ENCODE peak calls at places on chromosomes 2 and 18, in four cellular contexts. J is HepG2, N is K562, I is GM12878. W is an unnamed sample.

GRCh38 chr2:208363485-208363884 is 43.1 kb upstream of the PTH2R start:
- DNase-seq in I (peak), J (no peak), N (no peak), W (no peak)

GRCh38 chr2:216619411-216620393 is 13.5 kb upstream of the IGFBP2 start:
- DNase-seq in J (peak), I (no peak), N (no peak), W (no peak)

GRCh38 chr2:229273384-229274338 is 2.6 kb upstream of the PID1 start:
- DNase-seq in I (peak), N (peak), J (peak), W (peak)

GRCh38 chr2:109663721-109664120 is 49.6 kb downstream of the SOWAHC start:
- DNase-seq in J (peak), I (no peak), N (no peak), W (no peak)

GRCh38 chr2:27638023-27638637 is 9.3 kb downstream of the GPN1 start:
- DNase-seq in I (no peak), N (no peak), J (no peak), W (no peak)

GRCh38 chr2:207594245-207594644 is 30.9 kb downstream of the METTL21A start:
- DNase-seq in J (no peak), N (no peak), I (no peak), W (no peak)

GRCh38 chr2:187684181-187684580 is 129.9 kb upstream of the TFPI start:
- DNase-seq in I (no peak), J (no peak), N (no peak), W (no peak)

GRCh38 chr18:60452424-60452823 is 79.8 kb upstream of the MC4R start:
- DNase-seq in J (no peak), N (no peak), I (no peak), W (no peak)

GRCh38 chr2:88751770-88752169 is 60.3 kb downstream of the RPIA start:
- DNase-seq in I (no peak), J (no peak), N (peak), W (no peak)

GRCh38 chr2:27049422-27050280 is 1.8 kb upstream of the AGBL5 start:
- DNase-seq in N (no peak), I (no peak), J (no peak), W (no peak)

GRCh38 chr18:61596296-61596695 is 263.1 kb downstream of the CDH20 start:
- DNase-seq in I (no peak), N (no peak), J (no peak), W (no peak)

GRCh38 chr2:100733344-100734187 is 86.4 kb upstream of the NPAS2 start:
- DNase-seq in J (peak), I (no peak), N (no peak), W (peak)

DNA sequence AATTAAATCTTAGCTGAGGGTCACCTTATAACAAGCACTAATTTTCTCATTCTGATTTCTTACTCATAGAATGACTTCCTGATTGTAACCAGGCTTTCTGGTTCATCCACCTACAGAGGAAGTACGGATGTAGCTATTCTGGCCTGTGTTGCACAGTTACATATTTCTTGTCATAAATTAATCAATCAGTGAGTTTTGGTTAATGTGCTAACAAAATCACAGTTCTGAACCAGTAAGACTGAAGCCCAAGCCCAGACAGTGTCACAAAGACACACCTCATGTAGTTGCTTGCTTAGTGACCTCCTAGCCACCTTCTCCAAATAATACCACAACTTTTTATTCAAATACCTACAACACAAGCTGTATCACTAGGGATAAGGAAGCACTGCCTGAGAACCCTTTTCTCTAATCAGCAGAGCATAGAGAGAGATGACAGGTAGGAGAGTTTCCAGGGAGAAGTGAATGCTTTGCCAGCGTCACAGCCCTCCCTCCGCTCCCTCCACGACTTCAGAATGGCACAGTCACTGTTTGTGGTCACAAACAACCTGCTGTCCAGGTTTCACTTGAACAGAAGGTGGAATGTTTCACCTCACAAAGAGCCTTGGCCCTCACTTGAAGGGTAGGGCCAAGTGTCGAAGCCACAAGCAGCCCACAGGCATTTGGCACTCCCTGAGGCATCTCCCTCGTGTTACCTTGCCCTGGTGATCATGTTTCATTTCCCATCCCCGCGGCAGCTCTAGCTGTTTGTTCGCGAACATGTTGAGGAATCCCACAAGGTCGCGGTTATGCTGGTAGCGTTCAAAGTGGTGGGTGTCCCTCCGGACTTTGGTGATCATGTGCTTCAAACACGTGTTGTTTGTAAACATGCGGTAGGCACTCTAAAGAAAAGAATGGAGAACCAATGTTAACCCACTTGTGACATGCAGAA is 120.8 kb upstream of the STK17B start:
- DNase-seq in I (no peak), J (peak), N (no peak), W (no peak)
- TF ChIP-seq CBFB in I (no peak), J (no peak), N (no peak), W (no peak)

DNA sequence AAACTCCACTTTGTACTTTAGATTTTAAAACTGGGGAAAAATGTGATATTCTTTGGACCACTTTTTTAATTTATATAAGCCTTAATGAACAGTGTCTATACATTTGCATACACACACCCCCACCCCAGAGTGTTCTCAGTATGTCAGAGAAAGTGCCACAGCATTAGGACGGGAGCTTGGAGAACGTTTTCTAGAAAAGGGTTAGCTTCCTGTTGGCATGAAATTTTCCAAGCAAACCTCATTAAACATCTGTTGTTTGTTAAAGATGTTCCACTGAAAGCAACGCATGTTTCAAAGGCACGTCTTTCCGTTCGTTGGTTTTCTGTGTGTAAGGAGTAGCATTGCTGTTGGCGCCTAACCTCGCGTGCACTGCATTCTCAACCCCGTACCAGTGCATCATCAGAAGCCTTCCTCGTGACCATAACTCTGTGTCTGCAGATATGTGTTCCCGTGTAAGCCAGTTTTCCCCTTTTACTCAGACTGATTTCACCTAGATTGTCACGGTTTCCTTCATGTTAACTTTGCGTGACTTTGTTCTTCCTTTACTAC is 228.5 kb downstream of the ALPK2 start:
- DNase-seq in I (no peak), N (no peak), J (no peak), W (no peak)
- TF ChIP-seq CBFB in I (no peak), N (no peak), J (no peak), W (no peak)

GRCh38 chr2:43174368-43175186 is 51.8 kb downstream of the ZFP36L2 start:
- DNase-seq in N (no peak), J (no peak), I (peak), W (no peak)
- TF ChIP-seq CBFB in N (no peak), J (no peak), I (no peak), W (no peak)

DNA sequence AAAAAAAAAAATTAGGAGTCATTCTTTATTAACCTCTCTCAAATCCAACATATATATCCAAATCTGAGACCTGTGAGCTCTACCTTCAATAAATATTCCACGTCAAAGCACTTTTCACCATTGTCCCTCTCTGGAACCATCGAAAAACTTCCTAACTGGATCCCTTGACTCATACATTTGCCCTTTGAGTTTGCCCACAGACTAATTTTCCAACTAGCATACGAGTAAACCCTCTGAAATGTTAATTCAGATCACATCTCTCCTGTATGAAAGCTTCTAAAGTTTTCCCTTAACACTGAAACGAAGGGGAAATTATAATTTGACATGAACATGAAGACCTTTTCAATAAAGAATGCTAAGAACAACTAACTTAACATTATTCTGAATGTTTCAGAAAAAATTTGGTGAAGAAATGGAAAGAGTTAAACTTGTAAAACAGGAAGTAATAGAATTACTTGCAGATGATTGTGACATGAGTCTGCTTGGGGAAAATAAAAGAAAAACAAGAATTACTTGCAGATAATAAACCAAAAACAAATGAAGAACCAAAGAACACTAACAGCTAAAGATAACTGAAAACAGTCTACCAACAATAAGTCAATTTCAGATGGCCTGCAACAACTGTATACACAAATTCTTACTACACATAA is 110.6 kb downstream of the C2orf74 start:
- DNase-seq in I (no peak), N (no peak), J (no peak), W (no peak)
- TF ChIP-seq CBFB in I (no peak), N (no peak), J (no peak), W (no peak)

DNA sequence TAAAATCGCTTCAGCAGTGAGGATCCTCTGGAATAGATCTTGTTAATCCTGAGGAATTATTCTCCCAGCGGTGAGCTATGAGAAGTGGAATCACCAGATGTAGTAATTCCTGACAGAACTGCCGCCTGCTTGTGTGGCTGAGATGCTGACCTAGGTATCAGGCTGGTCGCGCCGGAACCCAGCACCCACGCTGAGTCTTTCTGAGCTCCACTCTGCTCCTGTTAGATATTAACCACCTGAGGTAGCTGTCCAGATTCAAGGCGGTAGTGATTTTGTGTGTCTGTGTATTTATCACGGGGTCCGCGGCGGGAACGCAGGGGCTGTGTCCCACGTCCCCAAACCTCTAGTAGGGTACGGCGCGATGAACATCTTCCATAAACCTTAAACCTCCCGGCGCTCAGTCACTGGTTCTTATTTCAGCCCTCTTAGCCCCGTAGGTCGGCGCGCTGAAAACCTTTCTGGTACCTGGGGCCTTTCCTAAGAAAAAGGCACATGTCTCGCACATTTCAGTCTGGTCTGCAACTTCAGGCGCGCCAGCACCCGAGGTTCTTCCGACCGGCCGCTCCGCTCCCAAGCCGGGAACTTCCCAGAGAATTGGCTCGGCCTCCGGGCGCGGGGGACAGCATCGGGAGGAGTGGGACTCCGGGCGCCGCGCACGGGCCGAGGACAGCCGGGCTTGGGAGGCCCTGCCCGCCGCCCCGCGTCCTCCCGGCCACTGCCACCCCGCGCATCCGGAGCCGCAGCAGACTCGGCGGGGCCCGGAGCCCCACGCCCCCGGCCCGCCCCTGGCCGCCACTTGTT is 542 bp upstream of the CNNM3 start:
- DNase-seq in J (peak), I (no peak), N (no peak), W (no peak)
- TF ChIP-seq CBFB in J (no peak), I (no peak), N (no peak), W (no peak)

GRCh38 chr2:29108225-29108624 is 7.0 kb upstream of the CLIP4 start:
- DNase-seq in N (no peak), J (peak), I (no peak), W (no peak)
- TF ChIP-seq CBFB in N (no peak), J (no peak), I (no peak), W (no peak)

GRCh38 chr2:190717306-190717705 is 68.4 kb downstream of the NAB1 start:
- DNase-seq in J (no peak), N (no peak), I (no peak), W (no peak)

GRCh38 chr2:190720276-190720675 is 71.4 kb downstream of the NAB1 start:
- DNase-seq in J (no peak), I (no peak), N (no peak), W (no peak)

GRCh38 chr2:190720691-190721090 is 71.8 kb downstream of the NAB1 start:
- DNase-seq in N (no peak), I (no peak), J (no peak), W (no peak)

GRCh38 chr2:190717764-190718651 is 69.1 kb downstream of the NAB1 start:
- DNase-seq in J (no peak), N (no peak), I (no peak), W (no peak)

DNA sequence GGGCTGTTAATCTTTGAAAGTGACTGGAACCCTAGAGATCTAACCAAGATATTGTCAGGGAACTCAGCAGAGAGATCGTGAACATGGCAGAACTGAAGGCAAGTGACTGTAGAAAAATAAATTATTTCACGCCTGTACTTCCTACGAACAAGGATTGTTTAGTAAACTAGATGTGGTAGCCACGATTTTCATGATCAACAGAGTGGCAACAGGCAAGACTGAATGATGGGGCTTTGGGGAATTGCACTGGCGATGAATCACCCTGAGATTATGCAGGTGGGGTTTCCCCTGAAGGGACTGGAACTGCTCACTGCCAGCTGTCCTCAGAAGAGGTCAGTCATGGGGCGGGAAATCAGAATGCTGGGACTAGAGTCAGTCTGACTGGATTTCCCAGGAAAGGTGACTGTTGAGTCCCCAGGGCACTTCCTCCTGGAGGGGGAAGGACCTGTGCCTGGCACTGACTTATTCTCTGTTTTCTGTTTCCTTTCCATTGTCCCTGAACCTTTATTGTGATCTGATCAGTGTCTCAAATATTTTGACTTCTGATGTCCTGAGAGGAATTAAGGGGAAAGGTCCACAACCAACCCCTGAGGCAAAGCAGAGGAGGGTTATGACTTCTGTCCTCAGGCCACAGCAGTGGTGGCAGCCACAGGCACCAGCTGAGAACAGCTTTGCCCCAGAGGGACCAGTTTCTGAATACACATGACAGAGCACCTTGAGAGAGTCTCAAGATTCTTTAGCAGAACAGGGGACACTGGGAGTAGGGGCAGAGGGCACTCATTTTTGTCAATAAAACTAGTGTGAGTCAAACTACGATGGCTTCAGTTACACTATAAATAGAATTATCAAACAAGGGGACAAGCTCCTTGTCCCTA is 70.0 kb downstream of the NAB1 start:
- DNase-seq in J (peak), N (no peak), I (peak), W (no peak)
- TF ChIP-seq CBFB in J (no peak), N (no peak), I (no peak), W (no peak)

DNA sequence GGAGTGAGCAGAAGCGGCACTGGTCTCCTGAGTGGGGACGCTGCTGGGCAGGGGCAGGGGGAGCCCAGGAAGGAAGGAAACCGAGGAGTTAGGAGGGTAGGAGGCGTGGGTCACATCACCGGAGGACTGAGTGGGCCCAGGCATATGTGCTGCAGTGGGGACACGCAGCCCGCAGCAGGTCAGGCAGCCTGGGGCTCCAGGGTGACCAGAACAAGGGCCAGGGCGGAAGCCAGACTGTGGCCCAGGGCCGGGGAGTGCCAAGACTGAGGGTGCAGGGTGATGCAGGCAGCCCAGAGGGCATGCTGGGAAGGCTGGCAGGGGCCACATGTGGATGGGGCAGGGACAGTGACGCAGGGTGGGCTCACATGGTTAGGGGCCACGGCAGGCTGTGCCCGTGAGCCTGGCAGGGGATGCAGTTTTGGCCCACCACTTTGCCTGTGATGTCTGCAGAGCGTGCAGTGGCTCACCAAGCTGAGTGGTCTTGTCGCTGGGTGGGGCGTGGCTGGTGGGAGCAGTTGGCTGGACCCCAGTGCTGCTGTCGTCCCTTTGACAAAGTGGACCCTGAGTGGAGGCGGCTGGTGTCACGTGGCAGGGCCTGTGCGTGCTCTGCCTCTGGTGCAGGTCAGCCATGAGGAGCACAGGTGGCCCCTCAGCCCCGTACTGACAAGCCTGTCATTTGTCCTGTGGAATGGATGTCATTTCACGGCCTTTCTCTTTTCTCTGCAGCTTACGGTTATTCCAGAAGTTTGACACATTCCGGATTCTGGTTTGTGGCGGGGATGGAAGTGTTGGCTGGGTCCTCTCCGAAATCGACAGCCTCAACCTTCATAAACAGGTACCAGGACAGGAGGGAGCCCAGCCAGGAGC is 87.1 kb downstream of the DGKD start:
- DNase-seq in I (no peak), J (no peak), N (no peak), W (no peak)
- TF ChIP-seq CBFB in I (no peak), J (no peak), N (no peak), W (no peak)